ENCODE peak calls at places on chromosomes 4 and X, in nine cellular contexts. C is pancreas; D is breast epithelium; G is CD8-positive, alpha-beta T cell; I is stomach; T is WERI-Rb-1; U is adipocyte; W is aorta; Z is SK-N-SH. Q is an unnamed sample.

GRCh38 chr4:60683357-60683756 is 516.8 kb upstream of the ADGRL3 start:
- DNase-seq in C (no peak), D (no peak), G (no peak), I (no peak), T (no peak), U (peak; percentile 78), W (no peak), Z (no peak), Q (no peak)

GRCh38 chr4:21888195-21888976 is 60.2 kb downstream of the KCNIP4 start:
- DNase-seq in C (no peak), D (no peak), G (no peak), I (no peak), T (no peak), U (peak; percentile 81), W (no peak), Z (no peak), Q (no peak)

GRCh38 chr4:25144870-25145481 is 15.3 kb downstream of the SEPSECS start:
- DNase-seq in C (no peak), D (no peak), G (no peak), I (no peak), T (no peak), U (peak; percentile 64), W (no peak), Z (peak; percentile 43), Q (peak; percentile 28)

GRCh38 chr4:164413743-164414142 is 340.2 kb upstream of the SMIM31 start:
- DNase-seq in C (no peak), D (no peak), G (no peak), I (no peak), T (no peak), U (no peak), W (no peak), Z (no peak), Q (no peak)

GRCh38 chr4:3009422-3009821 is 46.1 kb downstream of the GRK4 start:
- DNase-seq in C (no peak), D (no peak), G (peak; percentile 35), I (no peak), T (no peak), U (peak; percentile 43), W (no peak), Z (no peak), Q (peak; percentile 74)

GRCh38 chrX:66013195-66013816 is 26.6 kb downstream of the VSIG4 start:
- DNase-seq in C (no peak), D (no peak), G (no peak), I (no peak), T (no peak), U (no peak), W (no peak), Z (no peak), Q (no peak)

GRCh38 chr4:2817701-2818350 is 24.9 kb downstream of the SH3BP2 start:
- DNase-seq in C (peak; percentile 76), D (no peak), G (peak; percentile 28), I (no peak), T (peak; percentile 69), U (peak; percentile 56), W (no peak), Z (peak; percentile 95), Q (peak; percentile 99)

GRCh38 chr4:8439914-8440490 is 521 bp downstream of the ACOX3 start:
- DNase-seq in C (no peak), D (peak; percentile 30), G (peak; percentile 37), I (no peak), T (peak; percentile 37), U (no peak), W (no peak), Z (no peak), Q (no peak)

GRCh38 chr4:150283689-150284088 is 205.4 kb downstream of the DCLK2 start:
- DNase-seq in C (no peak), D (no peak), G (no peak), I (no peak), T (no peak), U (peak; percentile 90), W (no peak), Z (peak; percentile 30), Q (no peak)

GRCh38 chrX:54419559-54420302 is 20.5 kb upstream of the TSR2 start:
- DNase-seq in C (no peak), D (no peak), G (no peak), I (no peak), T (no peak), U (no peak), W (no peak), Z (no peak), Q (no peak)

GRCh38 chrX:96918864-96919263 is 35.2 kb downstream of the RPA4 start:
- DNase-seq in C (no peak), D (no peak), G (no peak), I (no peak), T (no peak), U (no peak), W (no peak), Z (no peak), Q (no peak)

GRCh38 chr4:48899950-48900349 is 6.6 kb downstream of the OCIAD2 start:
- DNase-seq in C (no peak), D (no peak), G (no peak), I (no peak), T (no peak), U (no peak), W (no peak), Z (no peak), Q (no peak)

GRCh38 chr4:66667249-66667648 is 878.1 kb downstream of the CENPC start:
- DNase-seq in C (no peak), D (no peak), G (no peak), I (no peak), T (no peak), U (no peak), W (no peak), Z (no peak), Q (no peak)

GRCh38 chr4:14143892-14144291 is 516.4 kb upstream of the BOD1L1 start:
- DNase-seq in C (no peak), D (no peak), G (no peak), I (no peak), T (no peak), U (no peak), W (no peak), Z (no peak), Q (peak; percentile 1)

GRCh38 chrX:9144643-9145290 is 110.8 kb upstream of the FAM9B start:
- DNase-seq in C (no peak), D (no peak), G (no peak), I (no peak), T (no peak), U (peak; percentile 33), W (no peak), Z (no peak), Q (no peak)

GRCh38 chr4:100017627-100018310 is 67.7 kb upstream of the H2AZ1 start:
- DNase-seq in C (no peak), D (no peak), G (no peak), I (no peak), T (no peak), U (no peak), W (no peak), Z (no peak), Q (no peak)

DNA sequence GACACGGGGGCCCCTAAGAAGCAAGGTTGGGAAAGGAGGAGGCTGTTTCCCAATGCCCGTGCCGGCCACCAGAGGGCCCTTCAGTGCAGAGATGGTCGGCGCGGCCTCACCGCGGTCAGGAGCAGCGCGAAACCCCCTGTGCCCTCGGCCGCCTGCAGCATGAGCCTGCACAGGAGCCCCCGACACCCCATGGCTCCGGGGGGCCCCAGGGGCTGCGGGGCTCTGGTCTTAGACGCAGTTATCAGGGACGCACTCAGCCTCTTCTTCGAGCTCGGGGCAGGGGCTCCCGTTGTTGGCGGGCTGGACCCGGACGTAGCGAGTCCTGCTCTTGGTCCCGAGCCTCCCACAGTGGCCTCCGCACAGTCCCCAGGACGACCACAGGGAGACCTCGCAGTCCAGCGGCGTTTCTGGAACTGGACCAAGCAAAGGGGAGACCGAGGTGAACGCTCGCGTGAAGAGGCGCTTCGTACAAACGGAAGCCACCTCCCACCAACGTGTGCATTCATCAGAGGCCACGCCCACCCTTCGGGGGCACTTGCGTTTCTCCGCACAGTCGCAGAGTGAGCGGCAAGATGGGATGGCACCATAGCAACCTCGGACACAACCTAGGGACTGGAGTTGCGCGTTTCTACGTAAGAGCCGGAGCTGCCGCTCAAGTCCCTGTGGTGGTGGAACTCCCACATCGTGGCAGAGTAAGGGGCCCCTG is 5.0 kb downstream of the SPON2 start:
- DNase-seq in C (peak; percentile 65), D (no peak), G (peak; percentile 91), I (peak; percentile 83), T (peak; percentile 86), U (peak; percentile 92), W (peak; percentile 95), Z (peak; percentile 86), Q (peak; percentile 92)
- H3K4me3 ChIP-seq in C (peak overlapping the region; percentile 50), D (peak overlapping the region; percentile 61), G (peak overlapping the region; percentile 92), I (peak overlapping the region; percentile 67), T (no peak overlapping the region), U (peak overlapping the region; percentile 71), W (peak overlapping the region; percentile 17), Z (peak overlapping the region; percentile 54), Q (peak overlapping the region; percentile 69)

GRCh38 chrX:99857455-99857854 is 552.6 kb downstream of the PCDH19 start:
- DNase-seq in C (no peak), D (no peak), G (no peak), I (no peak), T (no peak), U (no peak), W (no peak), Z (peak; percentile 1), Q (peak; percentile 10)
- H3K27me3 ChIP-seq in C (no peaks in the 10 kb centered on the region), D (peaks cover 20% of the 10 kb centered on the region), G (no peaks in the 10 kb centered on the region), I (no peaks in the 10 kb centered on the region), T (no peaks in the 10 kb centered on the region), U (no peaks in the 10 kb centered on the region), W (no peaks in the 10 kb centered on the region), Z (no peaks in the 10 kb centered on the region), Q (no peaks in the 10 kb centered on the region)

DNA sequence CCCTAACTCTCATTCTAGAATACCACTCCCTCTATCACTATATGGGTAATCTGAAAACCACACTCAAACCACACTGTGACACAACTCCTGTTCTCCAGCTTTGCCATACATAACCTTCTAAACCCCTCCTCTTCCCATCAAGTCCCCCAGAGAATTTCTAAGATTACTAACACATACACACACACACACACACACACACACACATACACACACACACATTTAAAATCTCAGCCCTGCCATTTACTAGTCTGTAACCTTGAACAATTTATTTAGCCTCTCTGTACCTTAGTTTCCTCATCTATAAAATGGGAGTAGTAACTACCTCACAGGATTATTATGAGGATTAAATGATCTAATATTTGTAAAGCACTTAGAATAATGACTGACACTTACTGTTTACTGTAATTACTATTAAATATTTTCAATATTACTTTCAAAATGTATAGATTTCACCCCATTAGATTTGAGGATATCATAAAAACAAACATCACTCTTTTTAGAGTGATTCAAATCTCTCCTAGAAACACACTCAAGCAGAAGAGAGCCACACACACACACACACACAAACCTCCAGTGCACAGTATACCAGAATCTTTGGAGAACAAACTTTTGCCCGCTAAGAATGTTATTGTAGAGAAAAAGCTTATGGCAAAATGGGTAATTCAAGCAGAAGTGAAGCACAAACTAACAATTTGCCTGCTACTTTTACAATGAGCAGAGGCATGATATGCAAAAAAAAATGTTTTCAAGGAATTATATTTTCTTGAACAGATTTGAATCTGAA is 3.8 kb downstream of the ANKRD50 start:
- DNase-seq in C (no peak), D (no peak), G (no peak), I (no peak), T (no peak), U (no peak), W (no peak), Z (no peak), Q (no peak)
- H3K4me3 ChIP-seq in C (no peak overlapping the region), D (no peak overlapping the region), G (no peak overlapping the region), I (peak overlapping the region; percentile 89), T (no peak overlapping the region), U (peak overlapping the region; percentile 42), W (no peak overlapping the region), Z (peak overlapping the region; percentile 88), Q (no peak overlapping the region)

DNA sequence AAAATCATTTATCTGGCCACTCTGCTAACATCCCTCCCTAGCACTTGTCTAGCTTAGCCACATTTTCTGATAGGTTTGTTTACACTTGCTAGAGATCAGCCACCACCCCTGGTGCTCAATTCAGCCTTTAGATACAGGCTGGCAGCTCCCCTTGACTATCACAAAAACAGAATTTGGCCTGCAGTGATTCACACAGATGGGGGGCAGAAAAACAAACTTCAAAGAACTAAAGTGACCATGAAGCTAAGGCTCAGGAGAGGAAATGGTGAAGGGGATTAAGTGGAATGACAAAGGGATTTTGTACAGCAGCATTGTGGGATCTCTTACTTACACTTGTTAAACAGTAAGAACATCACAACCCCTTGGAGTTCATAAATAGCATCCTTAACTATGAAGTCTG is 1718.0 kb upstream of the PCDH7 start:
- DNase-seq in C (no peak), D (no peak), G (no peak), I (no peak), T (no peak), U (no peak), W (no peak), Z (no peak), Q (peak; percentile 3)
- H3K27me3 ChIP-seq in C (no peaks in the 10 kb centered on the region), D (no peaks in the 10 kb centered on the region), G (no peaks in the 10 kb centered on the region), I (no peaks in the 10 kb centered on the region), T (no peaks in the 10 kb centered on the region), U (no peaks in the 10 kb centered on the region), W (no peaks in the 10 kb centered on the region), Z (no peaks in the 10 kb centered on the region), Q (peaks cover 3% of the 10 kb centered on the region)